ENCODE peak calls at places on chromosomes 5 and 9, in nine cellular contexts. S is fibroblast of lung, X is RWPE1, G is Peyer's patch, Z is tibial nerve, C is nephron progenitor cell, D is neural crest cell, Y is stomach, A is Calu3. N is an unnamed sample.

GRCh38 chr9:83472221-83472665 is 66.0 kb downstream of the FRMD3 start:
- DNase-seq in D (no peak), G (peak; percentile 65), X (peak; percentile 20), C (no peak), Y (peak; percentile 30), Z (no peak), A (peak; percentile 14), S (no peak), N (no peak)

GRCh38 chr5:172146748-172147092 is 41.3 kb downstream of the STK10 start:
- DNase-seq in C (no peak), Z (no peak), X (no peak), S (no peak), G (no peak), Y (no peak), A (no peak), D (no peak), N (no peak)

GRCh38 chr5:171955761-171956160 is 50.7 kb downstream of the FBXW11 start:
- DNase-seq in Z (no peak), D (no peak), C (no peak), G (no peak), X (no peak), Y (no peak), S (no peak), A (no peak), N (no peak)

GRCh38 chr5:73540192-73540591 is 25.2 kb downstream of the ANKRA2 start:
- DNase-seq in Y (no peak), A (peak; percentile 35), D (no peak), G (no peak), S (peak; percentile 32), C (no peak), Z (no peak), X (peak; percentile 78), N (no peak)

GRCh38 chr9:117487555-117488175 is 72.8 kb upstream of the ASTN2 start:
- DNase-seq in Y (peak; percentile 81), G (peak; percentile 85), C (peak; percentile 87), S (peak; percentile 14), X (peak; percentile 78), A (peak; percentile 53), D (peak; percentile 86), Z (peak; percentile 43), N (peak; percentile 82)

GRCh38 chr9:35774907-35775635 is 16.3 kb upstream of the NPR2 start:
- DNase-seq in D (no peak), A (no peak), G (no peak), S (no peak), C (no peak), X (no peak), Z (no peak), Y (no peak), N (no peak)

GRCh38 chr9:87515588-87516221 is 18.0 kb downstream of the DAPK1 start:
- DNase-seq in X (no peak), G (no peak), Z (no peak), S (no peak), D (no peak), C (no peak), A (no peak), Y (no peak), N (no peak)

GRCh38 chr9:18979367-18979766 is 53.6 kb downstream of the SAXO1 start:
- DNase-seq in Y (no peak), X (no peak), D (no peak), S (peak; percentile 41), Z (no peak), G (no peak), C (no peak), A (no peak), N (no peak)

GRCh38 chr5:123429993-123430392 is 6.8 kb upstream of the CEP120 start:
- DNase-seq in S (peak; percentile 96), D (no peak), Z (no peak), A (peak; percentile 46), X (peak; percentile 92), G (no peak), C (no peak), Y (no peak), N (no peak)

GRCh38 chr5:78750281-78750680 is 101.7 kb upstream of the LHFPL2 start:
- DNase-seq in Z (no peak), G (no peak), A (no peak), C (no peak), X (no peak), Y (no peak), D (no peak), S (no peak), N (no peak)

DNA sequence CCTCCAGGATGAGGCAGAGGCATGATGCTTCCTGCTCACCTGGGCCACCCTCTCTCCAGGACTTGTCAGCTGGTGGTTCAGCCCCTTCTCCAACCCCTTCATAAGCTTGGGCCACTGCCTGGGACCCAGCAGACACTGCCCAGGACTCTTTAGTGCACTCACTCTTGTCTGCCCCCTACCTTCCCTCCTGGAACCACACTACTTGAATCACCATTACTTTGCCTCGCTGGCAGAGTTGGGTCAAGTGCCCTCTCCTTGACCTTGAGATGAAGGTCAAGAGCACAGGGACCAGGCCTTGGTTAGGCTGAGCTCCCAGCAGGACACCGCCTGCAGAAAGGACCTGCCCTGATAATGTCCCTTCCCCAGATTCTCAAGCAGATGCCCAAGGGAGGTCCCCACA is 8.5 kb upstream of the ENDOG start:
- DNase-seq in S (no peak), A (no peak), D (no peak), Y (no peak), X (no peak), C (no peak), Z (no peak), G (no peak), N (no peak)
- TF ChIP-seq CTCF in S (no peak), A (no peak), D (no peak), Y (no peak), X (no peak), C (no peak), Z (no peak), G (no peak), N (no peak)

GRCh38 chr5:133906303-133906702 is 62.1 kb downstream of the C5orf15 start:
- DNase-seq in S (no peak), Z (no peak), D (no peak), Y (no peak), C (no peak), A (no peak), G (no peak), X (no peak), N (no peak)
- TF ChIP-seq CTCF in S (no peak), Z (no peak), D (no peak), Y (no peak), C (no peak), A (no peak), G (no peak), X (no peak), N (no peak)

DNA sequence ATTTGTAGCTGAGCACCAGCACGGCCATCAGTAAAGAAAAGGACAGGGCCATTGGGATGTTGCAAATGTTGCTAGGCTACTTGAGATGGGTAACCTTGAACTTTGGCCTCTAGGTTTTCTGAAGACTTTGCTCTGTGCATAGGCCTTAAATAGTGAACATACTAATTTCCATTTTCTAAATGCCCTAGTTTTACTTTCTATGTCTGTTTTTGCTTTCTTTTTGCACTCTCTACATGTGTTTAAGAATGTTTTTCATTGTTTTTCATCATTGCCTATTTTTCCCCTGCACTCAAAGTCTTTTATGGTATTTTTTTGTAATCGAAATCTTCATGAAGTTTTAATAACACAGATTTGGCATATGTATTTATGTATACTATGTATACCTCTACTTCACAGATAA is at the start of gene IFNA17:
- DNase-seq in D (no peak), Z (no peak), A (no peak), Y (no peak), C (no peak), G (no peak), S (no peak), X (no peak), N (no peak)
- TF ChIP-seq CTCF in D (no peak), Z (no peak), A (no peak), Y (no peak), C (no peak), G (no peak), S (no peak), X (no peak), N (no peak)

DNA sequence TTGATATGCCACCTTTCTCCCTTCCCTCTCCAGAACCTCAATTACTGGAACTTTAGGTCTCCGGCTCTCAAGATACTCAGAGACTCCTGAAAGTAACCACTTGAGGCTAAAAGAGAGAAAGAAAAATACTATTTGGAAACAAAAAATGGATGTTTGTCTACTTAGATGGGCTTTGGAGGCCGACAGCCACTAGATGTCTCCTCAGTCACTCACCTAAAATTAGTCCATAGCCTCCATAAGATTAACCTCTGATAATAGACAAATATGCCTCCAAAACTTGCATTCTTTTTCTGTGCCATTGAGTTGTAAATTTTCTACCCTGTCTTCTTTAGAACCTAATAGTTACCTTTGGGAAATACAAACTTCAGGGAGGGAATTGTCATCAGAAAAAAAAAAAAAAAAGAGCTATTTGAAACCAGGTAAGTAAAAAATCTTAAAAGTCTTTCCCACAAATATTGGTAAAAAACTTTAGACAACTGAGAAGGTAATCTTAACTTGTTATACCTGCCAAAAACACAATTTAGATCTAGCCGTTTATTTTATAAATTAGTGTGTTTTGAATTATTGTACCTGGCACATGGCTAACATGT is 11.2 kb upstream of the PCDH1 start:
- DNase-seq in Z (no peak), G (no peak), Y (no peak), S (peak; percentile 44), D (no peak), A (no peak), X (no peak), C (no peak), N (no peak)
- TF ChIP-seq CTCF in Z (no peak), G (no peak), Y (no peak), S (peak; percentile 39), D (no peak), A (no peak), X (peak; percentile 54), C (no peak), N (no peak)

GRCh38 chr5:170105643-170106611 is at the start of gene FOXI1:
- DNase-seq in Z (no peak), X (no peak), S (no peak), C (no peak), Y (no peak), A (peak; percentile 17), G (no peak), D (no peak), N (no peak)

GRCh38 chr5:170104710-170105109 is 987 bp upstream of the FOXI1 start:
- DNase-seq in Z (no peak), X (no peak), S (no peak), C (no peak), Y (no peak), G (no peak), A (no peak), D (no peak), N (no peak)

GRCh38 chr5:170104299-170104698 is 1.4 kb upstream of the FOXI1 start:
- DNase-seq in X (no peak), Z (no peak), G (no peak), D (no peak), Y (no peak), A (no peak), C (no peak), S (no peak), N (no peak)

GRCh38 chr5:170100051-170100943 is 5.4 kb upstream of the FOXI1 start:
- DNase-seq in S (peak; percentile 82), G (no peak), C (peak; percentile 85), Y (peak; percentile 74), D (peak; percentile 87), Z (peak; percentile 92), X (peak; percentile 69), A (peak; percentile 83), N (peak; percentile 77)

DNA sequence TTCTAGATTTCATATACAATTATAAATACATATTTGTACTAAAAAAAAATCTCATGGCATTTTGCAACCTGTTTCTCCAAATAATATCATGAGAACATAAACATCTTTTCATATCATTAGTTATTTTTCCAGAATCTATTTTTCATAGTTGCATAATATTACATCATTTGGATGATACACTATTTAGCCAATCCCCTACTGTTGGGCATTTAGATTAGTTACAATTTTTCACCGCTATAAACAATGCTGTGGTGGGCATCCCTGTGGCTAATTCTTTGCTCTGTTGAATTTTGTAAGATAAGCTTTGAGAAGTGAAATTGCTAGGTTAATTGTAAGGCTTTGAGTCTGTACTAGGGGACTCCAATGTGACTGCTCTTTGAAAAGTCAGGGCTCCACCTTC is 2.2 kb upstream of the FOXI1 start:
- DNase-seq in X (no peak), D (no peak), Y (no peak), A (no peak), G (no peak), Z (no peak), S (no peak), C (no peak), N (no peak)
- TF ChIP-seq CTCF in X (no peak), D (no peak), Y (no peak), A (no peak), G (no peak), Z (no peak), S (no peak), C (no peak), N (no peak)